ENCODE peak calls at places on chromosomes 1 and 21, in four cellular contexts. F, I, P and V are unnamed samples.

GRCh38 chr1:202131956-202132821 is 9.5 kb downstream of the GPR37L1 start:
- DNase-seq in I (no peak), P (no peak), F (no peak), V (no peak)

GRCh38 chr1:207910678-207911354 is at the start of gene CD34:
- DNase-seq in I (no peak), P (peak; percentile 54), F (no peak), V (peak; percentile 12)

GRCh38 chr1:214416417-214417212 is 134.8 kb downstream of the PTPN14 start:
- DNase-seq in I (peak; percentile 58), F (no peak), P (no peak), V (peak; percentile 87)

GRCh38 chr1:1084372-1085170 is 10.5 kb upstream of the RNF223 start:
- DNase-seq in I (no peak), P (no peak), F (no peak), V (no peak)

GRCh38 chr1:189962171-189962570 is 515.5 kb downstream of the BRINP3 start:
- DNase-seq in F (no peak), I (no peak), P (no peak), V (peak; percentile 89)

GRCh38 chr21:43814215-43815106 is 25.1 kb downstream of the RRP1 start:
- DNase-seq in I (no peak), F (no peak), P (peak; percentile 55), V (no peak)

GRCh38 chr1:174720618-174721017 is 272.9 kb downstream of the GPR52 start:
- DNase-seq in P (no peak), I (no peak), F (no peak), V (no peak)

GRCh38 chr1:247112479-247112781 is 8.3 kb upstream of the ZNF669 start:
- DNase-seq in P (no peak), F (no peak), I (no peak), V (no peak)

GRCh38 chr1:25661043-25661807 is 44.6 kb downstream of the MAN1C1 start:
- DNase-seq in P (peak; percentile 22), F (no peak), I (no peak), V (no peak)

GRCh38 chr1:226405411-226405988 is 2.4 kb downstream of the PARP1 start:
- DNase-seq in P (peak; percentile 68), I (no peak), F (no peak), V (no peak)

GRCh38 chr21:46151989-46152938 is 3.1 kb downstream of the FTCD start:
- DNase-seq in P (peak; percentile 24), F (no peak), I (no peak), V (no peak)

GRCh38 chr1:93636712-93637111 is 44.9 kb downstream of the BCAR3 start:
- DNase-seq in F (no peak), I (no peak), P (no peak), V (no peak)

GRCh38 chr1:223712856-223713494 is 636 bp downstream of the CAPN2 start:
- DNase-seq in I (no peak), F (no peak), P (peak; percentile 42), V (no peak)

GRCh38 chr21:45537746-45538291 is 4.4 kb downstream of the SLC19A1 start:
- DNase-seq in F (no peak), P (no peak), I (no peak), V (no peak)

GRCh38 chr1:13830616-13831280 is 130.8 kb downstream of the PRDM2 start:
- DNase-seq in I (no peak), F (no peak), P (no peak), V (peak; percentile 4)

GRCh38 chr1:116806245-116806644 is 52.0 kb downstream of the CD2 start:
- DNase-seq in P (no peak), I (no peak), F (no peak), V (no peak)

GRCh38 chr1:208207388-208208131 is 36.6 kb downstream of the PLXNA2 start:
- DNase-seq in P (no peak), F (no peak), I (peak; percentile 90), V (peak; percentile 99)

GRCh38 chr1:92944901-92945747 is 16.1 kb downstream of the DIPK1A start:
- DNase-seq in I (no peak), P (no peak), F (no peak), V (no peak)

GRCh38 chr1:9239622-9240401 is 5.2 kb downstream of the H6PD start:
- DNase-seq in F (no peak), I (no peak), P (no peak), V (peak; percentile 87)

GRCh38 chr1:64598100-64598571 is 128.2 kb downstream of the CACHD1 start:
- DNase-seq in F (no peak), P (no peak), I (peak; percentile 5), V (peak; percentile 78)

GRCh38 chr1:1858382-1859086 is 32.4 kb downstream of the GNB1 start:
- DNase-seq in F (no peak), I (no peak), P (peak; percentile 55), V (peak; percentile 73)

GRCh38 chr1:185045793-185046441 is 559 bp downstream of the RNF2 start:
- DNase-seq in P (peak; percentile 48), F (no peak), I (no peak), V (peak; percentile 21)

GRCh38 chr1:156081174-156082110 is 823 bp downstream of the MEX3A start:
- DNase-seq in P (no peak), F (no peak), I (no peak), V (no peak)

GRCh38 chr1:25996966-25997758 is 701 bp downstream of the PAFAH2 start:
- DNase-seq in I (no peak), F (no peak), P (no peak), V (no peak)

GRCh38 chr1:68331117-68331865 is 99.0 kb upstream of the WLS start:
- DNase-seq in P (no peak), I (peak; percentile 57), F (peak; percentile 47), V (peak; percentile 98)

GRCh38 chr1:170668301-170668789 is 4.4 kb downstream of the PRRX1 start:
- DNase-seq in P (peak; percentile 49), I (no peak), F (no peak), V (no peak)

GRCh38 chr1:170729608-170730378 is 65.9 kb downstream of the PRRX1 start:
- DNase-seq in I (no peak), P (no peak), F (no peak), V (peak; percentile 47)

GRCh38 chr1:158035976-158036583 is 42.6 kb downstream of the KIRREL1 start:
- DNase-seq in F (peak; percentile 28), P (no peak), I (no peak), V (no peak)

GRCh38 chr1:171195781-171196180 is 10.7 kb downstream of the FMO2 start:
- DNase-seq in P (no peak), I (no peak), F (no peak), V (no peak)

GRCh38 chr1:186500804-186501203 is 39.9 kb upstream of the PDC start:
- DNase-seq in F (no peak), I (no peak), P (no peak), V (no peak)

GRCh38 chr1:186498695-186499389 is 37.9 kb upstream of the PDC start:
- DNase-seq in F (no peak), P (no peak), I (no peak), V (peak; percentile 69)

GRCh38 chr1:186502087-186502486 is 41.2 kb upstream of the PDC start:
- DNase-seq in I (no peak), P (no peak), F (no peak), V (no peak)

GRCh38 chr1:186499571-186499970 is 38.7 kb upstream of the PDC start:
- DNase-seq in P (no peak), I (no peak), F (no peak), V (no peak)

GRCh38 chr1:186503210-186503609 is 42.3 kb upstream of the PDC start:
- DNase-seq in I (no peak), F (no peak), P (no peak), V (peak; percentile 43)
- H3K9ac ChIP-seq in I (no peak overlapping the region), F (no peak overlapping the region), P (no peak overlapping the region), V (no peak overlapping the region)

GRCh38 chr1:183633676-183634343 is 1.8 kb downstream of the ARPC5 start:
- DNase-seq in F (peak; percentile 63), I (no peak), P (no peak), V (peak; percentile 87)
- H3K9ac ChIP-seq in F (no peak overlapping the region), I (peak overlapping the region; percentile 85), P (no peak overlapping the region), V (peak overlapping the region; percentile 94)

DNA sequence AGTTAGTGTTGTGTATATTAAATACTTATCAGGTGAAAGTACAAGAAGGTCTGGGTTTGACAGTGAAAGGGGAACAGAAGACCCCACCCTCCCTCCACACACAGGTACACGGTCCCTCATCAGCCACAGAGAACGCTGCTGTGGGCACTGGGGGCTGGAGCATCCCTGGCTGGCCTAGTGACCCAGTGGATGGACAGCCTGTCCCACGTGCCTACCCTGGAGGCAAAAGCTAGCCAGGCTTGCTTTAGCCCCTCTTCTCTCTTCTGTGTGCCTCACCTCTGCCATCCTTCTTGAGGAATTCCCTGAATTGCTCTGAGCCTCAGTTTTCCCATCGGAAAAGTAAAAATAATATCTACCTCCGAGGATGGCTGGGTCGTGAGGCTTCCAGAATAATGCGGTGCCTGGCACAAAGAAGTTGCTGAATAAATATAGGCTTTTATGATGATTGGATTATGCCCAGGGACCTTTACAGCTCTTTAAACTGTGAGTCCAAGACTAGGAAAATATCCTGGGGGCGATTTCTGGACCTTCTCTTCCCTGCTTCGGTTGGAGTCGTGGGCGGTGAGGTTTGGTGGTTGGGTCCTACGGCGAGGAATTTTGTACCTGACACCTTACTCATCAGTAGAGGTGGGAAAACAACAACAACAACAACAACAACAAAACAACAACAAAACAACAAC is 918 bp downstream of the IFNLR1 start:
- DNase-seq in P (no peak), F (no peak), I (no peak), V (no peak)
- H3K9ac ChIP-seq in P (peak overlapping the region; percentile 61), F (peak overlapping the region; percentile 77), I (peak overlapping the region; percentile 80), V (no peak overlapping the region)

DNA sequence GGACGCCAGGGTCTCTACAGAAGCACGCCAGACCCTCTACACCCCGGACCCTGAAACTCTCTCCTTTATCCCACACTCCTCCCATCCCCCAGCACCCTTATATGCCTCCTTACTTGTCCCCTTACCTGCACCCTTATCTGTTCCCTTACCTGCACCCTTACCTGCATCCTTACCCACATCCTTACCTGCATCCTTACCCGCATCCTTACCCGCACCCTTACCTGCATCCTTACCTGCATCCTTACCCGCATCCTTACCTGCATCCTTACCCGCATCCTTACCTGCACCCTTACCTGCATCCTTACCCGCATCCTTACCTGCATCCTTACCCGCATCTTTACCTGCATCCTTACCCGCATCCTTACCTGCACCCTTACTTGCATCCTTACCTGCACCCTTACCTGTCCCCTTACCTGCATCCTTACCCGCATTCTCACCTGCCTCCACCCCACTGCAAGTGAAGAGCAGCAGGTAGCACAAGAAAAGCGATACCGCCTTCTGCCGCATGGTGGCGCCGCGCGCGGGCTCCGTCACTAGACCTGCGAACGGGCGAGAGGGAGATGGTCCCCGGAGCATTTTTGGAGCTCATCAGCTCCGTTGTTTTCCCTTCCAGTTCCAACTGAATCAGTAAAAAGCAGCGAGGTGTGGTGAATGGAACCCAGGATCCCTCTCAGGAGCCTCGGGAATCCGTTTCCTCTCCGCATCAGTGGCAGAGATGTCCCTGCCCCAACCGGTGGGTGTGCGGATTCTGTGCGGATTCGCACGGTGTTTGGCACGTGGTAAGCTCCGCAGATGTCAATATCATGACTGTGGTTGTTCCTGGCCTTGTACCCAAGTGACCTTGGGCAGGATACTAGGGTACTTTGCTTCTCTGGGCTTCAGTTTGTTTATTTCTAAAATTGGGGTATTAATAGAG is 2.9 kb downstream of the IFI6 start:
- DNase-seq in I (no peak), F (no peak), P (peak; percentile 88), V (no peak)
- H3K9ac ChIP-seq in I (peak overlapping the region; percentile 36), F (no peak overlapping the region), P (peak overlapping the region; percentile 11), V (peak overlapping the region; percentile 32)

GRCh38 chr1:27152829-27153548 is 1.9 kb downstream of the SLC9A1 start:
- DNase-seq in P (no peak), F (no peak), I (no peak), V (no peak)
- H3K9ac ChIP-seq in P (no peak overlapping the region), F (no peak overlapping the region), I (peak overlapping the region; percentile 91), V (peak overlapping the region; percentile 86)

DNA sequence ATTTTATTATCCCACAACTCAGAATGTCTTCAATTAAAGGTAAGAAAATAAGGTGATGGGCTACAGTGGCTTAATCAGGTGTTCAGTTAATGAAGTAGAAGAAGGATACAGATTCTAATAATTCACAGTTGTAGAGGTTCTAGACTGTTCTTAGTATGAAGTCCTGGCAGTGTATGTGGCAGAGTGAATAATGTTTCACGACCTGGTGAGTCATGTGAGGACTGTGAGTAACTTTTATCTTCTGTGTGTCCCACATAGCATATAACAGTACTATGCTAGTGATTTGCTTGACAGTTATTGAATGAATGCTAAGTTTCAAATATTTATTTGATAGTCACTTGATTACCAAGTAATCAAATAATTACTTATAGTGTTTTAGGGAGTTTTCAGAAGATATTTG is 20.0 kb downstream of the SLC16A4 start:
- DNase-seq in F (no peak), P (no peak), I (no peak), V (peak; percentile 66)
- H3K9ac ChIP-seq in F (no peak overlapping the region), P (no peak overlapping the region), I (no peak overlapping the region), V (no peak overlapping the region)